ENCODE peak calls at places on chromosomes 2 and 18, in seven cellular contexts. One of them, this sample, is unnamed.
A peak's percentile ranks its signal among the peaks of the same experiment; 100 is the strongest.

GRCh38 chr18:35642802-35643201 is 61.3 kb downstream of the GALNT1 start:
- DNase-seq in progenitor cell of endocrine pancreas: no peak
- DNase-seq in body of pancreas: no peak
- DNase-seq in neural crest cell: no peak
- DNase-seq in heart right ventricle: no peak
- DNase-seq in MM.1S: no peak
- DNase-seq in RWPE1: no peak
- DNase-seq in this sample: no peak

GRCh38 chr2:107545851-107546250 is 280.8 kb upstream of the RGPD4 start:
- DNase-seq in progenitor cell of endocrine pancreas: no peak
- DNase-seq in body of pancreas: no peak
- DNase-seq in neural crest cell: no peak
- DNase-seq in heart right ventricle: no peak
- DNase-seq in MM.1S: no peak
- DNase-seq in RWPE1: no peak
- DNase-seq in this sample: no peak

GRCh38 chr18:31667185-31667584 is 17.2 kb downstream of the B4GALT6 start:
- DNase-seq in progenitor cell of endocrine pancreas: no peak
- DNase-seq in body of pancreas: no peak
- DNase-seq in neural crest cell: no peak
- DNase-seq in heart right ventricle: no peak
- DNase-seq in MM.1S: no peak
- DNase-seq in RWPE1: no peak
- DNase-seq in this sample: no peak

GRCh38 chr2:118145207-118145606 is 56.9 kb downstream of the INSIG2 start:
- DNase-seq in progenitor cell of endocrine pancreas: no peak
- DNase-seq in body of pancreas: no peak
- DNase-seq in neural crest cell: no peak
- DNase-seq in heart right ventricle: no peak
- DNase-seq in MM.1S: no peak
- DNase-seq in RWPE1: no peak
- DNase-seq in this sample: no peak

GRCh38 chr2:29000481-29000880 is 19.4 kb downstream of the TOGARAM2 start:
- DNase-seq in progenitor cell of endocrine pancreas: no peak
- DNase-seq in body of pancreas: peak; percentile 74
- DNase-seq in neural crest cell: no peak
- DNase-seq in heart right ventricle: no peak
- DNase-seq in MM.1S: no peak
- DNase-seq in RWPE1: no peak
- DNase-seq in this sample: no peak

GRCh38 chr2:208657468-208657867 is 250.9 kb downstream of the PTH2R start:
- DNase-seq in progenitor cell of endocrine pancreas: no peak
- DNase-seq in body of pancreas: no peak
- DNase-seq in neural crest cell: no peak
- DNase-seq in heart right ventricle: no peak
- DNase-seq in MM.1S: no peak
- DNase-seq in RWPE1: no peak
- DNase-seq in this sample: no peak

GRCh38 chr2:71292159-71292558 is 39.4 kb upstream of the ZNF638 start:
- DNase-seq in progenitor cell of endocrine pancreas: no peak
- DNase-seq in body of pancreas: no peak
- DNase-seq in neural crest cell: no peak
- DNase-seq in heart right ventricle: no peak
- DNase-seq in MM.1S: no peak
- DNase-seq in RWPE1: no peak
- DNase-seq in this sample: no peak

GRCh38 chr2:227849906-227850305 is 21.5 kb upstream of the DAW1 start:
- DNase-seq in progenitor cell of endocrine pancreas: no peak
- DNase-seq in body of pancreas: no peak
- DNase-seq in neural crest cell: no peak
- DNase-seq in heart right ventricle: no peak
- DNase-seq in MM.1S: no peak
- DNase-seq in RWPE1: peak; percentile 66
- DNase-seq in this sample: no peak

GRCh38 chr2:20524412-20525040 is 77.7 kb downstream of the RHOB start:
- DNase-seq in progenitor cell of endocrine pancreas: no peak
- DNase-seq in body of pancreas: no peak
- DNase-seq in neural crest cell: no peak
- DNase-seq in heart right ventricle: peak; percentile 71
- DNase-seq in MM.1S: no peak
- DNase-seq in RWPE1: no peak
- DNase-seq in this sample: no peak

GRCh38 chr2:176821350-176821749 is 391.2 kb upstream of the HNRNPA3 start:
- DNase-seq in progenitor cell of endocrine pancreas: no peak
- DNase-seq in body of pancreas: no peak
- DNase-seq in neural crest cell: no peak
- DNase-seq in heart right ventricle: no peak
- DNase-seq in MM.1S: no peak
- DNase-seq in RWPE1: no peak
- DNase-seq in this sample: no peak
- TF ChIP-seq CTCF in progenitor cell of endocrine pancreas: no peak
- TF ChIP-seq CTCF in body of pancreas: no peak
- TF ChIP-seq CTCF in neural crest cell: no peak
- TF ChIP-seq CTCF in heart right ventricle: no peak
- TF ChIP-seq CTCF in MM.1S: peak; percentile 15
- TF ChIP-seq CTCF in RWPE1: no peak
- TF ChIP-seq CTCF in this sample: no peak

GRCh38 chr2:166419616-166419934 is 43.8 kb upstream of the SCN9A start:
- DNase-seq in progenitor cell of endocrine pancreas: no peak
- DNase-seq in body of pancreas: no peak
- DNase-seq in neural crest cell: no peak
- DNase-seq in heart right ventricle: no peak
- DNase-seq in MM.1S: peak; percentile 8
- DNase-seq in RWPE1: peak; percentile 19
- DNase-seq in this sample: no peak
- TF ChIP-seq CTCF in progenitor cell of endocrine pancreas: peak; percentile 71
- TF ChIP-seq CTCF in body of pancreas: peak; percentile 10
- TF ChIP-seq CTCF in neural crest cell: peak; percentile 69
- TF ChIP-seq CTCF in heart right ventricle: no peak
- TF ChIP-seq CTCF in MM.1S: peak; percentile 40
- TF ChIP-seq CTCF in RWPE1: peak; percentile 34
- TF ChIP-seq CTCF in this sample: peak; percentile 49

GRCh38 chr2:127927415-127927814 is 41.7 kb upstream of the AMMECR1L start:
- DNase-seq in progenitor cell of endocrine pancreas: no peak
- DNase-seq in body of pancreas: no peak
- DNase-seq in neural crest cell: no peak
- DNase-seq in heart right ventricle: no peak
- DNase-seq in MM.1S: no peak
- DNase-seq in RWPE1: no peak
- DNase-seq in this sample: no peak
- TF ChIP-seq CTCF in progenitor cell of endocrine pancreas: no peak
- TF ChIP-seq CTCF in body of pancreas: no peak
- TF ChIP-seq CTCF in neural crest cell: no peak
- TF ChIP-seq CTCF in heart right ventricle: no peak
- TF ChIP-seq CTCF in MM.1S: no peak
- TF ChIP-seq CTCF in RWPE1: no peak
- TF ChIP-seq CTCF in this sample: no peak

DNA sequence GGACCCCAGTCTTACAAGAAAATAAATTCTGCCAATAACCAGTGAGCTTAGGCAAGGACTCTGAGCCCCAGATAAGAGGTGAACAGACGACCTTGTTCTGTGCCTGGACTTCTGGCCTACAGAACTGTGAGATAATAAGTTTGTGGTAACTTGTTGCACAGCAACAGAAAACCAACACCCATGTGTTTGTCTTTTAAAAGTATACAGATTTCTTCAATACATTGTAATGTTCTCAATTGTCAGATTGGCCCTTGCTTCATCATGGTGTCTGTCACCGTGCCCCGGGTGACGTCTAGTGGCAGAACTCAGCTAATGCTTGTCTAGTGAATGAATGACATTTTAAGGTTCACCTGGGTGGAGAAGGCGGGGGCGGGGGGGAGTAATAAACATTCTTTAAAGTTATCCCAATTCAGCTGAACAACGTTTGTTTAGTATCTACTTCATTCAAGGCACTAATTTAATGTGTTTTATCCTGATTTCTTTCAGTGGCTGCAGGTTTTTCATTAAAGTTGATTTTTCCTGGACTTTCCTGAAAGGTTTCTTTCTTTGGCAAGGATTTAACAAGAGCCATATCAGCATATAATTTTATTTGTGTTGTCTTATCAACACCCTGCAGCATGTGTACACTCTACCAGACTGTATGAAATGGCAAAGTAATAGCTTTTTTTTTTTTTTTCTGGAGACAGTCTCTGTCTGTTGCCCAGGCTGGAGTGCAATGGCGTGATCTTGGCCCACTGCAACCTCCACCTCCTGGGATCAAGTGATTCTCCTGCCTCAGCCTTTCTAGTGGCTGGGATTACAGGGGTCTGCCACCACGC is 123.8 kb upstream of the DLX2 start:
- DNase-seq in progenitor cell of endocrine pancreas: no peak
- DNase-seq in body of pancreas: peak; percentile 83
- DNase-seq in neural crest cell: no peak
- DNase-seq in heart right ventricle: no peak
- DNase-seq in MM.1S: no peak
- DNase-seq in RWPE1: peak; percentile 60
- DNase-seq in this sample: no peak
- TF ChIP-seq CTCF in progenitor cell of endocrine pancreas: peak; percentile 24
- TF ChIP-seq CTCF in body of pancreas: peak; percentile 12
- TF ChIP-seq CTCF in neural crest cell: no peak
- TF ChIP-seq CTCF in heart right ventricle: no peak
- TF ChIP-seq CTCF in MM.1S: no peak
- TF ChIP-seq CTCF in RWPE1: no peak
- TF ChIP-seq CTCF in this sample: no peak

GRCh38 chr2:96231316-96231715 is 22.7 kb upstream of the STARD7 start:
- DNase-seq in progenitor cell of endocrine pancreas: no peak
- DNase-seq in body of pancreas: no peak
- DNase-seq in neural crest cell: no peak
- DNase-seq in heart right ventricle: no peak
- DNase-seq in MM.1S: no peak
- DNase-seq in RWPE1: no peak
- DNase-seq in this sample: no peak

GRCh38 chr2:96238266-96238665 is 27.5 kb downstream of the TMEM127 start:
- DNase-seq in progenitor cell of endocrine pancreas: no peak
- DNase-seq in body of pancreas: no peak
- DNase-seq in neural crest cell: no peak
- DNase-seq in heart right ventricle: no peak
- DNase-seq in MM.1S: no peak
- DNase-seq in RWPE1: no peak
- DNase-seq in this sample: no peak

GRCh38 chr2:96239091-96239490 is 26.7 kb downstream of the TMEM127 start:
- DNase-seq in progenitor cell of endocrine pancreas: no peak
- DNase-seq in body of pancreas: no peak
- DNase-seq in neural crest cell: no peak
- DNase-seq in heart right ventricle: no peak
- DNase-seq in MM.1S: no peak
- DNase-seq in RWPE1: no peak
- DNase-seq in this sample: no peak

GRCh38 chr2:96236882-96237281 is 28.3 kb upstream of the STARD7 start:
- DNase-seq in progenitor cell of endocrine pancreas: no peak
- DNase-seq in body of pancreas: no peak
- DNase-seq in neural crest cell: no peak
- DNase-seq in heart right ventricle: no peak
- DNase-seq in MM.1S: no peak
- DNase-seq in RWPE1: no peak
- DNase-seq in this sample: no peak

GRCh38 chr2:96233880-96234316 is 25.3 kb upstream of the STARD7 start:
- DNase-seq in progenitor cell of endocrine pancreas: no peak
- DNase-seq in body of pancreas: no peak
- DNase-seq in neural crest cell: no peak
- DNase-seq in heart right ventricle: no peak
- DNase-seq in MM.1S: no peak
- DNase-seq in RWPE1: no peak
- DNase-seq in this sample: no peak
- TF ChIP-seq CTCF in progenitor cell of endocrine pancreas: no peak
- TF ChIP-seq CTCF in body of pancreas: no peak
- TF ChIP-seq CTCF in neural crest cell: no peak
- TF ChIP-seq CTCF in heart right ventricle: no peak
- TF ChIP-seq CTCF in MM.1S: peak; percentile 48
- TF ChIP-seq CTCF in RWPE1: no peak
- TF ChIP-seq CTCF in this sample: no peak

DNA sequence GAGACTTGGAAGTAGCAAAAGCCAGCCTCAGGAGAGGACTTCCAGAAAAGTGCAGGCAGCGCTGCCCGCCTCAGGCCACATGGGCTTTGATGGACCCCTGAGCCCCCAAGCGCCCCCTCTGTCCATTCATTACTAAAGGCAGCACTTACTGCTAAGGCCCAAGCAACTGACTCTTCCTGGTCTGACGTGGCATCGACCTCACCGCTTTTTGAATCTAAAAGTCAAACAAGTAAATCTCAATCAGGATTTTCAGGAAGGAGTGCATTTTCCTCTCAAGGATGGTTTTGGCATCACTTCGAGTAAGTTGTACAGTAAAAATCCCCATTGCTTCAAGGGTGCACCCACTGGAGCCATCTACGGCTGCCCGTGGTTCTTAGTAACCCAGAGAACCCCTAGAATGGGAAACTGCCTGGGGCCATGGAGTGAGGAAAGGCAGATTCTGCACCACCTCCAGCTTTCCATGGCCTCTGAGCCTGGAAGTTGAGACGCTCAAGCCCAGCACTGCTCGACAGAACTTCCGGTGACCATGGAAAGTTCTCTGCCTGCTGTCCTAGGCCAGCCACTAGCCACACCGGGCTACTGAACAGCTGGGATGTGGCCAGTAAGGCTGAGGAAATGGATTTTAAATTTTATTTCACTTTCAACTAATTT is 7.0 kb downstream of the HJURP start:
- DNase-seq in progenitor cell of endocrine pancreas: no peak
- DNase-seq in body of pancreas: no peak
- DNase-seq in neural crest cell: no peak
- DNase-seq in heart right ventricle: no peak
- DNase-seq in MM.1S: no peak
- DNase-seq in RWPE1: no peak
- DNase-seq in this sample: no peak
- TF ChIP-seq CTCF in progenitor cell of endocrine pancreas: no peak
- TF ChIP-seq CTCF in body of pancreas: no peak
- TF ChIP-seq CTCF in neural crest cell: no peak
- TF ChIP-seq CTCF in heart right ventricle: no peak
- TF ChIP-seq CTCF in MM.1S: no peak
- TF ChIP-seq CTCF in RWPE1: no peak
- TF ChIP-seq CTCF in this sample: no peak

DNA sequence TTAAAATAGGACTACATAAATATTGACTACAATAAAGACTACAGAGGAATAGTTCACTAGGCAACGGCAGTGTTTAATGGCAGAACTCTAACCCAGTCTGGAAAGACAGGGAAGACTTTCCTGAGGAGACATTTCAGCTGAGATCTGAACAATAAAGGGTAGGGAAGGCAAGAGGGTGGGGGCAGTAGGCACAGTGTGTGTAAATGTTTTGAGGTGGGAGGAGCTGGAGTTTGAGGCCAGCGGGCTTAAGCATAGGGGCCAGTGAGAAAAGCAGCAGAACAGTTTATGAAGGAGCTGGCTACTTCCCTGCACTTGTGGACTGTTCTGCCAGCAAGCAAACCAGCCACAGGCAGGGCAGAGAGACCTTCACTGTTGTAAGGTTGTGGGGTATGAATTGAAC is 76.6 kb upstream of the UGP2 start:
- DNase-seq in progenitor cell of endocrine pancreas: no peak
- DNase-seq in body of pancreas: no peak
- DNase-seq in neural crest cell: no peak
- DNase-seq in heart right ventricle: no peak
- DNase-seq in MM.1S: no peak
- DNase-seq in RWPE1: no peak
- DNase-seq in this sample: no peak
- TF ChIP-seq CTCF in progenitor cell of endocrine pancreas: no peak
- TF ChIP-seq CTCF in body of pancreas: no peak
- TF ChIP-seq CTCF in neural crest cell: no peak
- TF ChIP-seq CTCF in heart right ventricle: no peak
- TF ChIP-seq CTCF in MM.1S: no peak
- TF ChIP-seq CTCF in RWPE1: no peak
- TF ChIP-seq CTCF in this sample: no peak

This sample was measured in D721Med.